ENCODE peak calls at places on chromosomes 7 and 10, in seven cellular contexts. P, V, M, T, B, E and L are unnamed samples.

GRCh38 chr10:116215651-116216050 is 57.4 kb downstream of the GFRA1 start:
- DNase-seq in P (no peak), V (no peak), M (no peak), T (no peak), B (no peak), E (no peak), L (no peak)

GRCh38 chr7:29565186-29565540 is 1.5 kb downstream of the PRR15 start:
- DNase-seq in P (peak), V (no peak), M (no peak), T (no peak), B (no peak), E (no peak), L (no peak)

GRCh38 chr7:103637726-103638125 is 191.7 kb upstream of the SLC26A5 start:
- DNase-seq in P (peak), V (no peak), M (no peak), T (no peak), B (peak), E (no peak), L (no peak)

GRCh38 chr10:34360984-34361383 is 454.1 kb downstream of the PARD3 start:
- DNase-seq in P (no peak), V (no peak), M (no peak), T (no peak), B (no peak), E (no peak), L (no peak)

GRCh38 chr10:82288461-82288881 is 413.5 kb downstream of the NRG3 start:
- DNase-seq in P (no peak), V (no peak), M (no peak), T (no peak), B (peak), E (peak), L (peak)

GRCh38 chr7:89401690-89402089 is 606.2 kb upstream of the TEX47 start:
- DNase-seq in P (no peak), V (no peak), M (no peak), T (no peak), B (no peak), E (no peak), L (no peak)

GRCh38 chr10:109875828-109876821 is 47.2 kb downstream of the XPNPEP1 start:
- DNase-seq in P (no peak), V (no peak), M (no peak), T (no peak), B (no peak), E (no peak), L (no peak)

GRCh38 chr7:114370177-114370576 is 44.4 kb upstream of the FOXP2 start:
- DNase-seq in P (no peak), V (no peak), M (no peak), T (no peak), B (no peak), E (no peak), L (no peak)

GRCh38 chr7:45155357-45155900 is 2.2 kb upstream of the RAMP3 start:
- DNase-seq in P (no peak), V (no peak), M (no peak), T (no peak), B (no peak), E (no peak), L (no peak)

GRCh38 chr10:89278034-89278535 is 23.8 kb upstream of the IFIT2 start:
- DNase-seq in P (peak), V (no peak), M (no peak), T (no peak), B (peak), E (peak), L (peak)

GRCh38 chr7:2734761-2735571 is 47.0 kb downstream of the AMZ1 start:
- DNase-seq in P (no peak), V (no peak), M (no peak), T (no peak), B (peak), E (no peak), L (no peak)

GRCh38 chr10:114629824-114630430 is 28.1 kb downstream of the ABLIM1 start:
- DNase-seq in P (peak), V (no peak), M (no peak), T (no peak), B (no peak), E (peak), L (no peak)

GRCh38 chr7:24158976-24159375 is 125.0 kb upstream of the NPY start:
- DNase-seq in P (no peak), V (no peak), M (no peak), T (no peak), B (no peak), E (no peak), L (no peak)

GRCh38 chr7:46123-46829 is 146.1 kb upstream of the FAM20C start:
- DNase-seq in P (no peak), V (no peak), M (no peak), T (no peak), B (no peak), E (no peak), L (no peak)

GRCh38 chr10:47027812-47028260 is 116.6 kb downstream of the PTPN20 start:
- DNase-seq in P (no peak), V (no peak), M (peak), T (no peak), B (no peak), E (no peak), L (no peak)

GRCh38 chr7:149772821-149773425 is 465 bp downstream of the ZNF467 start:
- DNase-seq in P (no peak), V (no peak), M (no peak), T (no peak), B (no peak), E (peak), L (peak)

GRCh38 chr10:101840741-101841453 is 2.7 kb downstream of the KCNIP2 start:
- DNase-seq in P (peak), V (no peak), M (peak), T (peak), B (peak), E (peak), L (peak)

GRCh38 chr10:87064651-87065050 is 30.0 kb downstream of the GLUD1 start:
- DNase-seq in P (no peak), V (no peak), M (no peak), T (no peak), B (no peak), E (no peak), L (no peak)

GRCh38 chr7:151339651-151340377 is 1.8 kb upstream of the NUB1 start:
- DNase-seq in P (no peak), V (no peak), M (no peak), T (no peak), B (no peak), E (peak), L (no peak)

GRCh38 chr7:77409005-77409738 is 7.0 kb downstream of the GSAP start:
- DNase-seq in P (peak), V (no peak), M (no peak), T (no peak), B (no peak), E (peak), L (no peak)

GRCh38 chr7:19111474-19112143 is 5.8 kb downstream of the TWIST1 start:
- DNase-seq in P (no peak), V (no peak), M (no peak), T (peak), B (no peak), E (no peak), L (peak)

GRCh38 chr7:41134242-41134872 is 568.5 kb downstream of the INHBA start:
- DNase-seq in P (peak), V (no peak), M (no peak), T (no peak), B (peak), E (peak), L (peak)

GRCh38 chr10:79209340-79209739 is 137.9 kb upstream of the PPIF start:
- DNase-seq in P (no peak), V (no peak), M (no peak), T (no peak), B (no peak), E (no peak), L (no peak)

GRCh38 chr10:79208251-79208983 is 138.9 kb upstream of the PPIF start:
- DNase-seq in P (no peak), V (no peak), M (no peak), T (no peak), B (no peak), E (peak), L (no peak)

GRCh38 chr10:79210672-79211071 is 136.6 kb upstream of the PPIF start:
- DNase-seq in P (no peak), V (no peak), M (no peak), T (no peak), B (no peak), E (no peak), L (no peak)

GRCh38 chr10:79211616-79212015 is 135.7 kb upstream of the PPIF start:
- DNase-seq in P (no peak), V (no peak), M (no peak), T (no peak), B (no peak), E (no peak), L (no peak)

DNA sequence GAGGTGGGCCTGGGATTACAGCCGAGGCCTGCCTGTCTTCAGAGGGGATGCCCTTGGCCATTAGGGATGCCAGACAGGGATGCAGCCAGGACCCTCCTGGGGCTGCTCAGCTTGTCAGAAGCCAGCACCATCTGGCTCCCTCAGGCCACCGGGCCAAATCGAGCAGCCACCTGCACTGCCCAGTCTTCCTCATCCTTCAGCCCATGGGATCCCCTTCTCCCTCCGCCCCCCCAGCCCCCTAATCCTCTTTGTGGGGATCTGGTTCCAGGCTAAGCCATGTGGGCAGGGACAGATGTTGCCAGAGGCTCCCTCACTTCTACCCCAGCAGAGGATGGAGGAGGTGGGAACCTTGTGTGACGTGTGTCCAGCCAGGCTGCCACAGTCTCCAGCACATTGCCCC is 137.4 kb upstream of the PPIF start:
- DNase-seq in P (no peak), V (no peak), M (no peak), T (no peak), B (no peak), E (no peak), L (no peak)
- H3K4ac ChIP-seq in P (no peak), V (no peak), M (no peak), T (no peak), B (no peak), E (no peak), L (no peak)

DNA sequence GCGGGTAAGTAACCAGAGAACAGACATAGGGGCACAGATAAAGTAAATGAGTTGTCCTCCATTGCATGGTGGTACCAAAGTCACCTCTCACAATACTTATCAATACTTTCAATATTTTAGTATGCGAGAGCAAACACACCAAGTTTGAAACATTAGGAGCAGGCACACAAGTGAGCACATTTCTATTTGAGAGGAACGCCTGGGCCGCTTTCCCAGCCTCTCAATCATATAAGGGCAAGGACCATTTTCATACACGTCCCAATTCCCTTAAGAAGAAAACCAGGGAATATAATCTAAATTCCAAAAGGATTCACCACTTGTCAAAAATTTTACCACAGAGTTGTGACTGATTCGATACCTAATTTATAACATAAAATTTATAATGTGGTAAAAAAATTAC is 7.5 kb downstream of the LMOD2 start:
- DNase-seq in P (no peak), V (no peak), M (no peak), T (no peak), B (no peak), E (no peak), L (no peak)
- H2BK5ac ChIP-seq in P (no peak), V (no peak), M (no peak), T (no peak), B (no peak), E (no peak), L (no peak)

GRCh38 chr7:112866424-112866823 is 76.2 kb upstream of the TMEM168 start:
- DNase-seq in P (no peak), V (no peak), M (no peak), T (no peak), B (no peak), E (no peak), L (no peak)

GRCh38 chr7:112868609-112869008 is 78.4 kb upstream of the TMEM168 start:
- DNase-seq in P (no peak), V (no peak), M (no peak), T (no peak), B (no peak), E (no peak), L (no peak)

GRCh38 chr7:112869111-112869774 is 79.0 kb upstream of the TMEM168 start:
- DNase-seq in P (peak), V (peak), M (peak), T (peak), B (peak), E (peak), L (peak)

GRCh38 chr7:112858838-112859237 is 68.6 kb upstream of the TMEM168 start:
- DNase-seq in P (no peak), V (no peak), M (no peak), T (no peak), B (no peak), E (no peak), L (no peak)

GRCh38 chr7:112864380-112864779 is 74.2 kb upstream of the TMEM168 start:
- DNase-seq in P (no peak), V (no peak), M (no peak), T (no peak), B (no peak), E (no peak), L (no peak)
- H3K4ac ChIP-seq in P (no peak), V (no peak), M (no peak), T (no peak), B (no peak), E (no peak), L (no peak)

GRCh38 chr10:77881222-77881621 is 45.3 kb downstream of the DLG5 start:
- DNase-seq in P (no peak), V (no peak), M (no peak), T (no peak), B (no peak), E (no peak), L (no peak)

GRCh38 chr10:77884181-77884580 is 42.4 kb downstream of the DLG5 start:
- DNase-seq in P (no peak), V (no peak), M (no peak), T (no peak), B (no peak), E (no peak), L (no peak)

GRCh38 chr10:77879065-77879464 is 47.5 kb downstream of the DLG5 start:
- DNase-seq in P (no peak), V (no peak), M (no peak), T (no peak), B (no peak), E (no peak), L (no peak)

GRCh38 chr10:77879710-77880109 is 46.8 kb downstream of the DLG5 start:
- DNase-seq in P (no peak), V (no peak), M (no peak), T (no peak), B (no peak), E (no peak), L (no peak)

GRCh38 chr10:77881636-77882035 is 44.9 kb downstream of the DLG5 start:
- DNase-seq in P (no peak), V (no peak), M (no peak), T (no peak), B (no peak), E (no peak), L (no peak)
- H2BK5ac ChIP-seq in P (no peak), V (peak), M (no peak), T (no peak), B (no peak), E (no peak), L (no peak)

GRCh38 chr10:21920633-21921032 is 82.9 kb downstream of the DNAJC1 start:
- DNase-seq in P (no peak), V (no peak), M (no peak), T (no peak), B (no peak), E (no peak), L (no peak)
- H3K4ac ChIP-seq in P (no peak), V (no peak), M (no peak), T (no peak), B (no peak), E (no peak), L (no peak)